ENCODE peak calls at places on chromosome X, in ten cellular contexts. One of them, this sample, is unnamed.

GRCh38 chrX:106802063-106802387 is 448 bp upstream of the TBC1D8B start:
- DNase-seq in activated gamma-delta T cell treated with anti-CD3 and anti-CD28 coated beads, Interleukin-2, amount 50 U/mL, for 16 hours: no peak
- DNase-seq in NCI-H1694 treated with DMSO at 0.1 percent for 48 hours: no peak
- DNase-seq in occipital lobe: no peak
- DNase-seq in substantia nigra: no peak
- DNase-seq in immature natural killer cell: no peak
- DNase-seq in progenitor cell of endocrine pancreas: no peak
- DNase-seq in AG04449: no peak
- DNase-seq in foreskin fibroblast: peak; percentile 10
- DNase-seq in left cardiac atrium: no peak
- DNase-seq in this sample: no peak

GRCh38 chrX:70096052-70096451 is 33.8 kb downstream of the OTUD6A start:
- DNase-seq in activated gamma-delta T cell treated with anti-CD3 and anti-CD28 coated beads, Interleukin-2, amount 50 U/mL, for 16 hours: no peak
- DNase-seq in NCI-H1694 treated with DMSO at 0.1 percent for 48 hours: no peak
- DNase-seq in occipital lobe: no peak
- DNase-seq in substantia nigra: no peak
- DNase-seq in immature natural killer cell: no peak
- DNase-seq in progenitor cell of endocrine pancreas: no peak
- DNase-seq in AG04449: no peak
- DNase-seq in foreskin fibroblast: no peak
- DNase-seq in left cardiac atrium: no peak
- DNase-seq in this sample: no peak

GRCh38 chrX:129636175-129636681 is 18.5 kb downstream of the APLN start:
- DNase-seq in activated gamma-delta T cell treated with anti-CD3 and anti-CD28 coated beads, Interleukin-2, amount 50 U/mL, for 16 hours: no peak
- DNase-seq in NCI-H1694 treated with DMSO at 0.1 percent for 48 hours: no peak
- DNase-seq in occipital lobe: no peak
- DNase-seq in substantia nigra: no peak
- DNase-seq in immature natural killer cell: no peak
- DNase-seq in progenitor cell of endocrine pancreas: no peak
- DNase-seq in AG04449: no peak
- DNase-seq in foreskin fibroblast: no peak
- DNase-seq in left cardiac atrium: no peak
- DNase-seq in this sample: no peak

GRCh38 chrX:75746891-75747639 is 38.0 kb downstream of the MAGEE2 start:
- DNase-seq in activated gamma-delta T cell treated with anti-CD3 and anti-CD28 coated beads, Interleukin-2, amount 50 U/mL, for 16 hours: peak; percentile 1
- DNase-seq in NCI-H1694 treated with DMSO at 0.1 percent for 48 hours: no peak
- DNase-seq in occipital lobe: peak; percentile 1
- DNase-seq in substantia nigra: peak; percentile 2
- DNase-seq in immature natural killer cell: peak; percentile 12
- DNase-seq in progenitor cell of endocrine pancreas: peak; percentile 14
- DNase-seq in AG04449: no peak
- DNase-seq in foreskin fibroblast: no peak
- DNase-seq in left cardiac atrium: peak; percentile 54
- DNase-seq in this sample: peak; percentile 4

GRCh38 chrX:94831364-94831763 is 1157.4 kb downstream of the FAM133A start:
- DNase-seq in activated gamma-delta T cell treated with anti-CD3 and anti-CD28 coated beads, Interleukin-2, amount 50 U/mL, for 16 hours: no peak
- DNase-seq in NCI-H1694 treated with DMSO at 0.1 percent for 48 hours: peak; percentile 9
- DNase-seq in occipital lobe: no peak
- DNase-seq in substantia nigra: no peak
- DNase-seq in immature natural killer cell: no peak
- DNase-seq in progenitor cell of endocrine pancreas: no peak
- DNase-seq in AG04449: no peak
- DNase-seq in foreskin fibroblast: no peak
- DNase-seq in left cardiac atrium: no peak
- DNase-seq in this sample: no peak

GRCh38 chrX:40402771-40403533 is 177.8 kb upstream of the ATP6AP2 start:
- DNase-seq in activated gamma-delta T cell treated with anti-CD3 and anti-CD28 coated beads, Interleukin-2, amount 50 U/mL, for 16 hours: no peak
- DNase-seq in NCI-H1694 treated with DMSO at 0.1 percent for 48 hours: no peak
- DNase-seq in occipital lobe: no peak
- DNase-seq in substantia nigra: peak; percentile 27
- DNase-seq in immature natural killer cell: no peak
- DNase-seq in progenitor cell of endocrine pancreas: no peak
- DNase-seq in AG04449: peak; percentile 3
- DNase-seq in foreskin fibroblast: peak; percentile 33
- DNase-seq in left cardiac atrium: peak; percentile 25
- DNase-seq in this sample: no peak

GRCh38 chrX:37692918-37693317 is 7.3 kb downstream of the XK start:
- DNase-seq in activated gamma-delta T cell treated with anti-CD3 and anti-CD28 coated beads, Interleukin-2, amount 50 U/mL, for 16 hours: no peak
- DNase-seq in NCI-H1694 treated with DMSO at 0.1 percent for 48 hours: no peak
- DNase-seq in occipital lobe: no peak
- DNase-seq in substantia nigra: no peak
- DNase-seq in immature natural killer cell: no peak
- DNase-seq in progenitor cell of endocrine pancreas: no peak
- DNase-seq in AG04449: no peak
- DNase-seq in foreskin fibroblast: no peak
- DNase-seq in left cardiac atrium: no peak
- DNase-seq in this sample: no peak

GRCh38 chrX:39309018-39309620 is 507.9 kb downstream of the MID1IP1 start:
- DNase-seq in activated gamma-delta T cell treated with anti-CD3 and anti-CD28 coated beads, Interleukin-2, amount 50 U/mL, for 16 hours: peak; percentile 24
- DNase-seq in NCI-H1694 treated with DMSO at 0.1 percent for 48 hours: no peak
- DNase-seq in occipital lobe: no peak
- DNase-seq in substantia nigra: no peak
- DNase-seq in immature natural killer cell: no peak
- DNase-seq in progenitor cell of endocrine pancreas: no peak
- DNase-seq in AG04449: no peak
- DNase-seq in foreskin fibroblast: no peak
- DNase-seq in left cardiac atrium: peak; percentile 42
- DNase-seq in this sample: peak; percentile 35

GRCh38 chrX:134512566-134512965 is 52.6 kb downstream of the HPRT1 start:
- DNase-seq in activated gamma-delta T cell treated with anti-CD3 and anti-CD28 coated beads, Interleukin-2, amount 50 U/mL, for 16 hours: no peak
- DNase-seq in NCI-H1694 treated with DMSO at 0.1 percent for 48 hours: no peak
- DNase-seq in occipital lobe: no peak
- DNase-seq in substantia nigra: no peak
- DNase-seq in immature natural killer cell: no peak
- DNase-seq in progenitor cell of endocrine pancreas: no peak
- DNase-seq in AG04449: no peak
- DNase-seq in foreskin fibroblast: peak; percentile 61
- DNase-seq in left cardiac atrium: no peak
- DNase-seq in this sample: no peak

GRCh38 chrX:10049246-10049645 is 82.1 kb downstream of the CLDN34 start:
- DNase-seq in activated gamma-delta T cell treated with anti-CD3 and anti-CD28 coated beads, Interleukin-2, amount 50 U/mL, for 16 hours: no peak
- DNase-seq in NCI-H1694 treated with DMSO at 0.1 percent for 48 hours: no peak
- DNase-seq in occipital lobe: no peak
- DNase-seq in substantia nigra: no peak
- DNase-seq in immature natural killer cell: no peak
- DNase-seq in progenitor cell of endocrine pancreas: no peak
- DNase-seq in AG04449: no peak
- DNase-seq in foreskin fibroblast: no peak
- DNase-seq in left cardiac atrium: no peak
- DNase-seq in this sample: no peak